ENCODE peak calls at places on chromosomes 11 and 22, in seven cellular contexts. O, K, S, H, T, D and Z are unnamed samples.

GRCh38 chr11:119764108-119764874 is 35.3 kb upstream of the NECTIN1 start:
- DNase-seq in O (peak), S (no peak), H (no peak), T (peak), D (peak), K (peak), Z (peak)

GRCh38 chr11:1826552-1827094 is 8.2 kb upstream of the SYT8 start:
- DNase-seq in K (peak), D (peak), H (no peak), O (no peak), T (peak), S (peak), Z (no peak)

GRCh38 chr22:50621491-50621880 is 6.5 kb downstream of the ARSA start:
- DNase-seq in S (peak), H (peak), O (no peak), D (no peak), T (peak), K (no peak), Z (no peak)

GRCh38 chr11:46238078-46238966 is 39.1 kb upstream of the CREB3L1 start:
- DNase-seq in H (peak), K (peak), D (peak), T (peak), O (peak), S (peak), Z (peak)

GRCh38 chr22:39592104-39593060 is 21.8 kb downstream of the CACNA1I start:
- DNase-seq in T (peak), D (peak), H (no peak), O (no peak), K (peak), S (no peak), Z (no peak)

GRCh38 chr11:70611890-70612289 is 213.6 kb downstream of the CTTN start:
- DNase-seq in O (no peak), S (no peak), T (no peak), D (no peak), K (no peak), H (no peak), Z (no peak)

GRCh38 chr22:45290410-45290936 is 5.7 kb downstream of the UPK3A start:
- DNase-seq in D (peak), H (no peak), S (no peak), T (no peak), K (peak), O (no peak), Z (no peak)

GRCh38 chr11:35031869-35032268 is 107.1 kb upstream of the CD44 start:
- DNase-seq in K (no peak), O (no peak), S (no peak), H (no peak), T (no peak), D (no peak), Z (no peak)